ENCODE peak calls at places on chromosomes 16 and 17, in nine cellular contexts. R, H, K, G, X, Q, W, J and A are unnamed samples.

GRCh38 chr16:5015351-5015750 is 18.4 kb downstream of the NAGPA start:
- DNase-seq in W (no peak), Q (no peak), K (no peak), X (no peak), H (no peak), R (no peak), G (no peak), J (no peak), A (no peak)

GRCh38 chr16:50285406-50286003 is 19.2 kb downstream of the ADCY7 start:
- DNase-seq in G (no peak), K (no peak), R (no peak), X (no peak), W (no peak), H (no peak), J (no peak), Q (no peak), A (no peak)

GRCh38 chr17:61689610-61690180 is 98.7 kb upstream of the NACA2 start:
- DNase-seq in G (no peak), W (peak), J (no peak), X (no peak), H (no peak), R (no peak), Q (no peak), K (no peak), A (no peak)

GRCh38 chr17:50708050-50709000 is 611 bp upstream of the ANKRD40 start:
- DNase-seq in Q (no peak), R (no peak), G (no peak), X (no peak), J (no peak), K (no peak), H (no peak), W (peak), A (no peak)

GRCh38 chr17:72120878-72121163 is at the start of gene SOX9:
- DNase-seq in K (peak), G (no peak), W (peak), J (peak), X (no peak), H (peak), R (peak), Q (no peak), A (no peak)

GRCh38 chr16:58815188-58815888 is 81.2 kb upstream of the GOT2 start:
- DNase-seq in X (no peak), Q (no peak), K (no peak), R (no peak), H (no peak), W (no peak), J (no peak), G (no peak), A (no peak)

GRCh38 chr17:53092072-53092471 is 730.7 kb upstream of the KIF2B start:
- DNase-seq in K (no peak), R (no peak), Q (no peak), J (no peak), W (no peak), X (no peak), G (no peak), H (no peak), A (no peak)

GRCh38 chr16:30185683-30186421 is 2.5 kb downstream of the CORO1A start:
- DNase-seq in X (peak), G (no peak), W (no peak), H (peak), K (no peak), R (no peak), J (no peak), Q (peak), A (peak)

GRCh38 chr16:88392616-88393015 is 9.9 kb downstream of the ZNF469 start:
- DNase-seq in W (no peak), G (no peak), H (no peak), K (no peak), Q (no peak), J (no peak), X (no peak), R (no peak), A (no peak)

GRCh38 chr16:3123986-3124886 is 10.6 kb upstream of the ZNF213 start:
- DNase-seq in G (peak), W (peak), X (peak), K (peak), Q (peak), R (peak), J (peak), H (peak), A (peak)

GRCh38 chr17:50598487-50598886 is 36.2 kb upstream of the ABCC3 start:
- DNase-seq in X (no peak), W (no peak), K (no peak), G (no peak), Q (no peak), R (no peak), H (no peak), J (no peak), A (no peak)

GRCh38 chr16:69166221-69166833 is 20.6 kb upstream of the SNTB2 start:
- DNase-seq in X (peak), H (no peak), J (no peak), G (no peak), R (peak), W (peak), Q (peak), K (no peak), A (no peak)

GRCh38 chr17:40901981-40902862 is 17.2 kb upstream of the KRT20 start:
- DNase-seq in H (no peak), Q (no peak), W (no peak), J (no peak), K (no peak), G (no peak), X (no peak), R (peak), A (no peak)

GRCh38 chr17:49525831-49526741 is 31.0 kb downstream of the NGFR start:
- DNase-seq in K (no peak), G (no peak), X (no peak), R (no peak), Q (no peak), H (no peak), J (no peak), W (no peak), A (no peak)

GRCh38 chr16:70302745-70303144 is 3.8 kb downstream of the DDX19B start:
- DNase-seq in Q (no peak), K (no peak), H (no peak), R (no peak), G (no peak), W (no peak), J (no peak), X (no peak), A (no peak)

GRCh38 chr17:5444209-5444608 is 5.3 kb upstream of the C1QBP start:
- DNase-seq in G (no peak), J (no peak), W (no peak), R (no peak), Q (no peak), X (no peak), K (no peak), H (no peak), A (no peak)

GRCh38 chr17:78133971-78134898 is 3.7 kb downstream of the TMC8 start:
- DNase-seq in W (peak), X (peak), K (no peak), R (no peak), G (no peak), Q (peak), J (peak), H (no peak), A (peak)

GRCh38 chr17:51118330-51119195 is 2.1 kb downstream of the SPAG9 start:
- DNase-seq in W (no peak), R (no peak), G (peak), X (no peak), J (no peak), Q (no peak), H (no peak), K (no peak), A (no peak)

GRCh38 chr16:54284931-54285413 is 1.6 kb downstream of the IRX3 start:
- DNase-seq in H (no peak), R (no peak), G (no peak), Q (no peak), W (peak), X (no peak), J (peak), K (no peak), A (no peak)

GRCh38 chr16:8549843-8550412 is 40.4 kb downstream of the TMEM114 start:
- DNase-seq in H (no peak), X (no peak), J (no peak), R (no peak), K (no peak), Q (no peak), W (no peak), G (no peak), A (no peak)

GRCh38 chr16:85460983-85461813 is 151.9 kb upstream of the GSE1 start:
- DNase-seq in X (no peak), G (peak), Q (no peak), W (peak), J (no peak), H (no peak), K (no peak), R (peak), A (no peak)

GRCh38 chr17:39096435-39097158 is 54.8 kb downstream of the PLXDC1 start:
- DNase-seq in G (peak), R (no peak), Q (no peak), H (no peak), J (no peak), W (no peak), K (no peak), X (no peak), A (no peak)

GRCh38 chr16:55437627-55438026 is 41.4 kb upstream of the MMP2 start:
- DNase-seq in J (no peak), R (no peak), K (no peak), X (no peak), H (no peak), W (peak), Q (no peak), G (no peak), A (no peak)

GRCh38 chr16:74186589-74186988 is 110.0 kb upstream of the PSMD7 start:
- DNase-seq in G (no peak), Q (no peak), R (no peak), K (no peak), W (no peak), H (no peak), X (no peak), J (no peak), A (no peak)

GRCh38 chr17:4789951-4790704 is 1.4 kb downstream of the GLTPD2 start:
- DNase-seq in H (peak), X (peak), G (peak), R (peak), Q (peak), W (peak), J (peak), K (peak), A (peak)

GRCh38 chr17:6027342-6028024 is 42.7 kb upstream of the WSCD1 start:
- DNase-seq in X (no peak), K (no peak), Q (no peak), G (no peak), R (no peak), W (no peak), H (no peak), J (no peak), A (no peak)

GRCh38 chr17:6913608-6914443 is 82.0 kb upstream of the ALOX12 start:
- DNase-seq in H (peak), K (peak), X (peak), G (peak), R (peak), W (peak), Q (peak), J (peak), A (peak)

GRCh38 chr16:69329369-69330285 is 761 bp downstream of the PDF start:
- DNase-seq in X (peak), H (peak), K (no peak), W (peak), Q (peak), J (no peak), R (peak), G (peak), A (peak)

GRCh38 chr17:56314026-56314425 is 160.8 kb downstream of the ANKFN1 start:
- DNase-seq in X (no peak), R (no peak), J (no peak), H (no peak), W (peak), Q (no peak), K (no peak), G (no peak), A (no peak)

GRCh38 chr16:89052191-89052787 is 41.4 kb upstream of the ACSF3 start:
- DNase-seq in W (no peak), Q (no peak), R (no peak), J (no peak), K (no peak), X (no peak), G (no peak), H (no peak), A (no peak)

GRCh38 chr17:16593356-16594102 is 24.5 kb upstream of the ZNF287 start:
- DNase-seq in R (no peak), J (no peak), W (peak), G (no peak), X (no peak), Q (no peak), K (no peak), H (no peak), A (no peak)

GRCh38 chr17:75864448-75864871 is 9.3 kb upstream of the WBP2 start:
- DNase-seq in R (peak), G (peak), J (no peak), Q (no peak), W (peak), X (no peak), H (no peak), K (no peak), A (peak)

GRCh38 chr16:57569306-57569946 is 27.0 kb downstream of the ADGRG5 start:
- DNase-seq in W (no peak), K (no peak), Q (no peak), X (no peak), H (no peak), G (no peak), R (no peak), J (no peak), A (no peak)

GRCh38 chr17:19002805-19003542 is 1.6 kb downstream of the FAM83G start:
- DNase-seq in J (no peak), H (no peak), G (no peak), X (no peak), Q (no peak), K (no peak), R (no peak), W (peak), A (no peak)

GRCh38 chr16:27408602-27409031 is 6.6 kb downstream of the IL21R start:
- DNase-seq in X (no peak), Q (no peak), R (no peak), H (no peak), G (no peak), K (no peak), J (no peak), W (no peak), A (no peak)

GRCh38 chr16:27430923-27431484 is 29.0 kb downstream of the IL21R start:
- DNase-seq in J (peak), H (no peak), R (no peak), Q (no peak), G (peak), W (peak), X (no peak), K (no peak), A (no peak)

GRCh38 chr16:82047374-82047773 is 12.3 kb downstream of the HSD17B2 start:
- DNase-seq in J (no peak), R (no peak), H (no peak), X (no peak), K (no peak), G (no peak), W (no peak), Q (no peak), A (no peak)

GRCh38 chr17:13537871-13538643 is 63.7 kb downstream of the HS3ST3A1 start:
- DNase-seq in W (peak), G (no peak), Q (no peak), X (no peak), K (no peak), J (no peak), R (no peak), H (no peak), A (no peak)

GRCh38 chr17:1644493-1645206 is 882 bp downstream of the SCARF1 start:
- DNase-seq in J (no peak), X (no peak), Q (peak), R (peak), W (peak), H (no peak), K (no peak), G (no peak), A (no peak)